ENCODE peak calls at places on chromosomes 1 and 21, in four cellular contexts. One of them, this sample, is unnamed. For H3K4me1, the result is how much of the 10 kb centered on the place peaks cover.

GRCh38 chr1:5906116-5906515 is 86.1 kb downstream of the NPHP4 start:
- DNase-seq in uterus: no peak
- DNase-seq in mesendoderm: no peak
- DNase-seq in heart right ventricle: no peak
- DNase-seq in this sample: no peak

GRCh38 chr1:55823521-55824296 is 608.5 kb upstream of the USP24 start:
- DNase-seq in uterus: no peak
- DNase-seq in mesendoderm: no peak
- DNase-seq in heart right ventricle: no peak
- DNase-seq in this sample: no peak

GRCh38 chr1:208631516-208631915 is 387.3 kb upstream of the PLXNA2 start:
- DNase-seq in uterus: no peak
- DNase-seq in mesendoderm: no peak
- DNase-seq in heart right ventricle: no peak
- DNase-seq in this sample: no peak

GRCh38 chr21:21624674-21625073 is 626.5 kb downstream of the NCAM2 start:
- DNase-seq in uterus: no peak
- DNase-seq in mesendoderm: no peak
- DNase-seq in heart right ventricle: no peak
- DNase-seq in this sample: no peak

GRCh38 chr1:99680258-99680657 is 34.3 kb downstream of the PALMD start:
- DNase-seq in uterus: no peak
- DNase-seq in mesendoderm: no peak
- DNase-seq in heart right ventricle: no peak
- DNase-seq in this sample: no peak

GRCh38 chr1:155507960-155508359 is 54.6 kb downstream of the ASH1L start:
- DNase-seq in uterus: no peak
- DNase-seq in mesendoderm: no peak
- DNase-seq in heart right ventricle: no peak
- DNase-seq in this sample: no peak

GRCh38 chr1:30698401-30698981 is 24.9 kb downstream of the MATN1 start:
- DNase-seq in uterus: peak
- DNase-seq in mesendoderm: peak
- DNase-seq in heart right ventricle: no peak
- DNase-seq in this sample: no peak

GRCh38 chr1:55257958-55258357 is 42.8 kb upstream of the USP24 start:
- DNase-seq in uterus: no peak
- DNase-seq in mesendoderm: no peak
- DNase-seq in heart right ventricle: no peak
- DNase-seq in this sample: peak

GRCh38 chr21:35614412-35614901 is 445.9 kb downstream of the SETD4 start:
- DNase-seq in uterus: no peak
- DNase-seq in mesendoderm: peak
- DNase-seq in heart right ventricle: no peak
- DNase-seq in this sample: no peak

GRCh38 chr1:62077821-62078220 is 116.8 kb upstream of the L1TD1 start:
- DNase-seq in uterus: no peak
- DNase-seq in mesendoderm: no peak
- DNase-seq in heart right ventricle: no peak
- DNase-seq in this sample: no peak

GRCh38 chr1:218778731-218779130 is 394.9 kb upstream of the LYPLAL1 start:
- DNase-seq in uterus: no peak
- DNase-seq in mesendoderm: no peak
- DNase-seq in heart right ventricle: no peak
- DNase-seq in this sample: no peak

GRCh38 chr1:219993554-219994433 is 52.5 kb downstream of the EPRS1 start:
- DNase-seq in uterus: no peak
- DNase-seq in mesendoderm: no peak
- DNase-seq in heart right ventricle: no peak
- DNase-seq in this sample: no peak

GRCh38 chr1:99590578-99591209 is 55.2 kb upstream of the PALMD start:
- DNase-seq in uterus: no peak
- DNase-seq in mesendoderm: no peak
- DNase-seq in heart right ventricle: peak
- DNase-seq in this sample: no peak

GRCh38 chr1:116842654-116843053 is 67.1 kb upstream of the PTGFRN start:
- DNase-seq in uterus: no peak
- DNase-seq in mesendoderm: peak
- DNase-seq in heart right ventricle: no peak
- DNase-seq in this sample: no peak

GRCh38 chr1:50278352-50278878 is 144.8 kb downstream of the DMRTA2 start:
- DNase-seq in uterus: no peak
- DNase-seq in mesendoderm: no peak
- DNase-seq in heart right ventricle: no peak
- DNase-seq in this sample: no peak

GRCh38 chr1:67736750-67737149 is 51.7 kb downstream of the GADD45A start:
- DNase-seq in uterus: no peak
- DNase-seq in mesendoderm: no peak
- DNase-seq in heart right ventricle: no peak
- DNase-seq in this sample: no peak

GRCh38 chr1:67735806-67736627 is 51.0 kb downstream of the GADD45A start:
- DNase-seq in uterus: peak
- DNase-seq in mesendoderm: peak
- DNase-seq in heart right ventricle: peak
- DNase-seq in this sample: peak

GRCh38 chr1:67737875-67738274 is 52.9 kb downstream of the GADD45A start:
- DNase-seq in uterus: no peak
- DNase-seq in mesendoderm: no peak
- DNase-seq in heart right ventricle: no peak
- DNase-seq in this sample: no peak

GRCh38 chr1:67739361-67739760 is 54.4 kb downstream of the GADD45A start:
- DNase-seq in uterus: no peak
- DNase-seq in mesendoderm: no peak
- DNase-seq in heart right ventricle: no peak
- DNase-seq in this sample: no peak

GRCh38 chr1:67738401-67738800 is 53.4 kb downstream of the GADD45A start:
- DNase-seq in uterus: no peak
- DNase-seq in mesendoderm: peak
- DNase-seq in heart right ventricle: no peak
- DNase-seq in this sample: no peak
- H3K27ac ChIP-seq in uterus: no peak
- H3K27ac ChIP-seq in mesendoderm: no peak
- H3K27ac ChIP-seq in heart right ventricle: no peak
- H3K27ac ChIP-seq in this sample: no peak

GRCh38 chr1:27869719-27870085 is 2.6 kb upstream of the THEMIS2 start:
- DNase-seq in uterus: no peak
- DNase-seq in mesendoderm: no peak
- DNase-seq in heart right ventricle: no peak
- DNase-seq in this sample: no peak
- H3K4me1 ChIP-seq in uterus: under half
- H3K4me1 ChIP-seq in mesendoderm: under half
- H3K4me1 ChIP-seq in heart right ventricle: under half
- H3K4me1 ChIP-seq in this sample: half or more

GRCh38 chr1:81237531-81238528 is 562.9 kb upstream of the ADGRL2 start:
- DNase-seq in uterus: no peak
- DNase-seq in mesendoderm: no peak
- DNase-seq in heart right ventricle: no peak
- DNase-seq in this sample: no peak
- H3K4me3 ChIP-seq in uterus: peak
- H3K4me3 ChIP-seq in mesendoderm: no peak
- H3K4me3 ChIP-seq in heart right ventricle: peak
- H3K4me3 ChIP-seq in this sample: no peak

DNA sequence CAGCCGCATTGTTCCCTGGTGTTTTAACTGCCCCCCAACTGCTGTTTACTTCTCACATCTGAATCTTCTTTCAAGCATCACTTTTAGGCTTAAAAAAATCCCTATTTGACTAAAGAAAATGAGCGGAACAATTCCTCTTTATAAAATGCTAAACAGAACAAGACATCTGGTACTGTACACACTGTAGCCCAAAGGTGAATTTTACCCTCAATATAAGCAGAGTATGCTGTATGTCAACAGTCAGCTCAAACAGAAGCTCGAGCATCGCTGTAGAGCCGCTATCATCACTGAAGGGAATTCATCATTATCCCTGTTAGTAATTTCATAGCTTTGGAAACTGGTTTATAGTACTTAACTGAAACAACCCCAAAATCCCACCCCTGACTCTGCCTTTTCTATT is 85.3 kb downstream of the LRRC8D start:
- DNase-seq in uterus: no peak
- DNase-seq in mesendoderm: no peak
- DNase-seq in heart right ventricle: no peak
- DNase-seq in this sample: no peak
- H3K27ac ChIP-seq in uterus: peak
- H3K27ac ChIP-seq in mesendoderm: peak
- H3K27ac ChIP-seq in heart right ventricle: peak
- H3K27ac ChIP-seq in this sample: no peak